ENCODE peak calls at places on chromosomes 5 and 9, in six cellular contexts. D is GM12865, W is uterus, X is kidney epithelial cell, Q is left ventricle myocardium inferior, A is cardiac muscle cell. M is an unnamed sample.

GRCh38 chr5:181239062-181239663 is 4.5 kb downstream of the RACK1 start:
- DNase-seq in X (no peak), Q (no peak), W (no peak), A (no peak), D (no peak), M (no peak)

GRCh38 chr9:130948266-130948665 is 9.2 kb upstream of the FIBCD1 start:
- DNase-seq in Q (no peak), W (no peak), X (no peak), A (no peak), D (no peak), M (no peak)

GRCh38 chr5:38657020-38657419 is 100.6 kb upstream of the LIFR start:
- DNase-seq in X (no peak), A (no peak), Q (no peak), W (no peak), D (no peak), M (no peak)

GRCh38 chr5:139752506-139753350 is 42.9 kb upstream of the PSD2 start:
- DNase-seq in Q (no peak), W (no peak), D (no peak), A (no peak), X (no peak), M (peak)

GRCh38 chr5:54460181-54460919 is 4.9 kb downstream of the HSPB3 start:
- DNase-seq in A (peak), D (no peak), W (no peak), Q (no peak), X (no peak), M (no peak)

GRCh38 chr9:34380034-34380510 is 3.4 kb upstream of the MYORG start:
- DNase-seq in Q (no peak), D (no peak), X (no peak), A (peak), W (no peak), M (peak)

GRCh38 chr9:135183538-135184153 is 96.2 kb downstream of the OLFM1 start:
- DNase-seq in A (no peak), W (no peak), X (no peak), D (no peak), Q (no peak), M (no peak)

GRCh38 chr5:66960373-66961137 is 236.0 kb downstream of the CD180 start:
- DNase-seq in X (no peak), W (no peak), Q (no peak), A (peak), D (no peak), M (no peak)

GRCh38 chr5:133627180-133627579 is 14.8 kb upstream of the FSTL4 start:
- DNase-seq in X (no peak), W (no peak), A (no peak), Q (no peak), D (no peak), M (no peak)

GRCh38 chr9:35917261-35917660 is 8.0 kb downstream of the SPAAR start:
- DNase-seq in A (no peak), D (no peak), Q (no peak), X (no peak), W (no peak), M (no peak)

GRCh38 chr5:43432486-43433365 is 20.5 kb upstream of the CCL28 start:
- DNase-seq in X (peak), W (peak), Q (peak), A (no peak), D (no peak), M (peak)

GRCh38 chr5:80191991-80192398 is 63.9 kb downstream of the SERINC5 start:
- DNase-seq in D (no peak), A (peak), W (peak), X (no peak), Q (peak), M (no peak)

GRCh38 chr9:75168270-75169185 is 80.2 kb downstream of the OSTF1 start:
- DNase-seq in Q (no peak), X (no peak), W (no peak), D (no peak), A (no peak), M (no peak)

GRCh38 chr9:33676746-33677505 is 118.4 kb upstream of the PRSS3 start:
- DNase-seq in Q (peak), W (peak), A (peak), D (no peak), X (no peak), M (peak)

GRCh38 chr5:8683528-8683927 is 814.6 kb downstream of the MTRR start:
- DNase-seq in Q (no peak), A (no peak), X (no peak), W (no peak), D (no peak), M (no peak)

GRCh38 chr9:134002796-134003195 is 10.7 kb upstream of the VAV2 start:
- DNase-seq in D (no peak), W (no peak), X (no peak), A (no peak), Q (no peak), M (no peak)

GRCh38 chr9:135693265-135693664 is 6.0 kb downstream of the SOHLH1 start:
- DNase-seq in A (no peak), D (no peak), W (no peak), Q (no peak), X (no peak), M (no peak)

GRCh38 chr5:142129447-142129846 is 20.9 kb downstream of the NDFIP1 start:
- DNase-seq in X (no peak), Q (no peak), D (no peak), A (no peak), W (no peak), M (no peak)

GRCh38 chr9:75146229-75146628 is 57.9 kb downstream of the OSTF1 start:
- DNase-seq in X (no peak), A (no peak), D (no peak), Q (no peak), W (no peak), M (no peak)

GRCh38 chr5:177491429-177491945 is 5.9 kb downstream of the PDLIM7 start:
- DNase-seq in Q (no peak), W (peak), X (no peak), D (peak), A (peak), M (peak)

GRCh38 chr9:23581936-23582335 is 244.1 kb downstream of the ELAVL2 start:
- DNase-seq in W (no peak), D (no peak), A (no peak), Q (no peak), X (peak), M (no peak)

GRCh38 chr9:25677301-25678146 is 720 bp downstream of the TUSC1 start:
- DNase-seq in Q (peak), D (no peak), A (peak), W (peak), X (no peak), M (no peak)

GRCh38 chr5:951940-952596 is 56.5 kb upstream of the NKD2 start:
- DNase-seq in W (no peak), A (no peak), Q (no peak), D (no peak), X (no peak), M (no peak)

GRCh38 chr5:178483620-178484019 is 106.6 kb downstream of the COL23A1 start:
- DNase-seq in A (no peak), W (no peak), Q (peak), X (no peak), D (peak), M (no peak)

GRCh38 chr9:16571127-16571848 is 299.2 kb downstream of the BNC2 start:
- DNase-seq in Q (no peak), D (no peak), W (no peak), A (no peak), X (no peak), M (no peak)

GRCh38 chr9:84851935-84852585 is 182.5 kb downstream of the NTRK2 start:
- DNase-seq in W (peak), Q (no peak), X (peak), A (no peak), D (no peak), M (peak)

GRCh38 chr9:20990867-20991266 is 40.6 kb downstream of the HACD4 start:
- DNase-seq in W (no peak), A (no peak), X (no peak), D (no peak), Q (no peak), M (no peak)

GRCh38 chr5:146877783-146878470 is 630 bp downstream of the PPP2R2B start:
- DNase-seq in D (no peak), W (peak), A (peak), X (no peak), Q (no peak), M (peak)
- H3K4me3 ChIP-seq in D (no peak), W (peak), A (peak), X (peak), Q (peak), M (peak)

DNA sequence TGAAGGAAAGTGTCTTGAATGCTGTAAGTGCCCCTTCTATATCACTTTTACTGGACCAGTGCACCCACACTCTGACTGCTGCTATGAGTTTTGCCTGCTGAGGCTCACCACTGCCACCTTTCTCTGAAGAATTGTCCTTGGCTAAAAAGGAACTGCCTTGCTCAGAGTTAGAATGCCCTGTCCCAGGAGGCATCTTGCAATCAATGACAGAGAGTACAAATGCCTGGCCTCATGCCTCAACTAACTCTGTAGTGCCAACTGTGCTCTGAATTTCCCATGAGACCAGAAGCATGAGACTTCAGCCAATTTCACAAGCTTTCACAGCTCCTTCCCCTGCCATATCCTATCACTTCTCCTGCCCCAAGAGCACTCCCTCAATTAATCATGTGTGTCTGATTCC is 569.7 kb downstream of the ZNF608 start:
- DNase-seq in X (no peak), W (no peak), D (no peak), Q (peak), A (no peak), M (peak)
- TF ChIP-seq CTCF in X (no peak), W (no peak), D (no peak), Q (peak), A (no peak), M (no peak)

DNA sequence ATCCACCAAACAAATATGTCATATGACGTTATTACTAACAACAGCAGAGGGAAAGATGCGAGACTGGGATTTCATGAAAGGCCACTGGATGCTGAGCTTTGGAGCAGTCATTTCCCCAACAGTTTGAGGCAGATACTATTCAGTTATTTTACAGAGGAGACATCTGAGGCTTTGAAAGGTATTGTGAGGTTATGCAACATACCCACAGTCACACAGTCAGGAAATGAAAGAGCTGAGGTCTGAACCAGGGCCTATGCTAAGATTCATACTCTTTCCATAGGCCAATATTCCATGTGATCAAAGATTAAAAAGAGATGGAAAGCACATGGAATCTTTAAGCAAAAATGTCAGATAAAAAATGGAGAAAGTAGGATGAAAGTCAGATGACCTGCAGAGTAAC is 63.0 kb downstream of the LPAR1 start:
- DNase-seq in X (no peak), A (no peak), Q (no peak), W (no peak), D (peak), M (no peak)
- H3K4me3 ChIP-seq in X (no peak), A (no peak), Q (no peak), W (no peak), D (no peak), M (no peak)

DNA sequence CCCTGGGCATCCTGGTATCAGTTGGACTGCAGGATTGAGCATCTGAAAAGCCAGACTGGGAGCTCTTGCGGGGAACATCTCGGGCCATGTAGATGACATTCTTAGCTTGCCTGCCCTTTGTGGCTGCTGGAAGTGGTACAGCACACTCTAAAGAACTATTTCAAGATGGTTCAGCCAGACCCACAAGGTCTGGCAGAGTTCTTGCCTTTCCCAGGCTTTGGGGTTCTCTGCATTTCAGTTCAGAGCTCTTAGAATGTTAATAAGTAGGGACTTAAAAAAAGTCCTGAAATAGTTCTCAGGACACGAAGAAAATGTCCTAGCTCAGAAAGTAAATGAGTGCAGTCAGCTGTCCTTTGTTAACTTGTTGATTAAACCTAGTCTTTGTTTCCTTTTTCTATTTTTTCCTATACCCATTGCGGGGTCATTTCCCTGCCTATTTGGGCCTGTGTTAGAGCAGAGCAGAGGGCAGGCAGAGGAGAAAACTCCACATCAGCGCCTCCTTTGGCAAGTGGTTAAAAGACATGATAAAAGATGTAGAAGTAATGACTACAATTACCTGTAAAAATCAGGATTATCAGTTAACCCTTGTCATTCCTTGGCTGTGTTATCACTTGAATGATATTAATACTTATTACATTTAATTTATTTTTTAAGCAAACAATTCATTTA is 291.5 kb downstream of the ZSWIM6 start:
- DNase-seq in A (peak), Q (no peak), D (peak), W (no peak), X (no peak), M (no peak)
- TF ChIP-seq CTCF in A (peak), Q (peak), D (peak), W (no peak), X (peak), M (peak)

M was measured in A673.